ENCODE peak calls at places on chromosome 1, in eight cellular contexts. One of them, this sample, is unnamed.

GRCh38 chr1:14265515-14265914 is 333.0 kb upstream of the KAZN start:
- DNase-seq in bronchial epithelial cell: no peak
- DNase-seq in fibroblast of lung: no peak
- DNase-seq in lower leg skin: no peak
- DNase-seq in lung: no peak
- DNase-seq in GM06990: no peak
- DNase-seq in mammary epithelial cell: no peak
- DNase-seq in esophagus squamous epithelium: no peak
- DNase-seq in this sample: no peak

GRCh38 chr1:8570435-8570834 is 247.0 kb downstream of the RERE start:
- DNase-seq in bronchial epithelial cell: no peak
- DNase-seq in mammary epithelial cell: no peak
- DNase-seq in fibroblast of lung: no peak
- DNase-seq in lower leg skin: no peak
- DNase-seq in lung: no peak
- DNase-seq in GM06990: no peak
- DNase-seq in esophagus squamous epithelium: no peak
- DNase-seq in this sample: no peak

GRCh38 chr1:174158767-174159252 is 510 bp upstream of the RABGAP1L start:
- DNase-seq in bronchial epithelial cell: peak; percentile 38
- DNase-seq in mammary epithelial cell: no peak
- DNase-seq in GM06990: no peak
- DNase-seq in lung: no peak
- DNase-seq in fibroblast of lung: no peak
- DNase-seq in lower leg skin: no peak
- DNase-seq in esophagus squamous epithelium: no peak
- DNase-seq in this sample: no peak

GRCh38 chr1:165162671-165163241 is 193.8 kb downstream of the LMX1A start:
- DNase-seq in lower leg skin: peak; percentile 85
- DNase-seq in GM06990: no peak
- DNase-seq in bronchial epithelial cell: peak; percentile 89
- DNase-seq in mammary epithelial cell: peak; percentile 93
- DNase-seq in esophagus squamous epithelium: no peak
- DNase-seq in lung: no peak
- DNase-seq in fibroblast of lung: no peak
- DNase-seq in this sample: peak; percentile 81

GRCh38 chr1:160171352-160171751 is 19.0 kb upstream of the CASQ1 start:
- DNase-seq in mammary epithelial cell: no peak
- DNase-seq in fibroblast of lung: peak; percentile 52
- DNase-seq in lower leg skin: no peak
- DNase-seq in bronchial epithelial cell: peak; percentile 45
- DNase-seq in GM06990: no peak
- DNase-seq in lung: no peak
- DNase-seq in esophagus squamous epithelium: no peak
- DNase-seq in this sample: no peak

GRCh38 chr1:44857446-44857845 is 14.4 kb upstream of the PTCH2 start:
- DNase-seq in fibroblast of lung: no peak
- DNase-seq in mammary epithelial cell: no peak
- DNase-seq in lung: no peak
- DNase-seq in bronchial epithelial cell: no peak
- DNase-seq in GM06990: no peak
- DNase-seq in esophagus squamous epithelium: no peak
- DNase-seq in lower leg skin: no peak
- DNase-seq in this sample: no peak

GRCh38 chr1:65691152-65691900 is 101.4 kb upstream of the PDE4B start:
- DNase-seq in esophagus squamous epithelium: no peak
- DNase-seq in mammary epithelial cell: no peak
- DNase-seq in lower leg skin: no peak
- DNase-seq in fibroblast of lung: no peak
- DNase-seq in lung: no peak
- DNase-seq in GM06990: no peak
- DNase-seq in bronchial epithelial cell: no peak
- DNase-seq in this sample: no peak

GRCh38 chr1:82778612-82779011 is 977.9 kb downstream of the ADGRL2 start:
- DNase-seq in mammary epithelial cell: no peak
- DNase-seq in esophagus squamous epithelium: no peak
- DNase-seq in bronchial epithelial cell: peak; percentile 26
- DNase-seq in lower leg skin: no peak
- DNase-seq in fibroblast of lung: no peak
- DNase-seq in GM06990: no peak
- DNase-seq in lung: no peak
- DNase-seq in this sample: peak; percentile 24

GRCh38 chr1:198622532-198623218 is 16.2 kb upstream of the PTPRC start:
- DNase-seq in esophagus squamous epithelium: no peak
- DNase-seq in fibroblast of lung: no peak
- DNase-seq in bronchial epithelial cell: no peak
- DNase-seq in lower leg skin: no peak
- DNase-seq in mammary epithelial cell: no peak
- DNase-seq in GM06990: peak; percentile 38
- DNase-seq in lung: no peak
- DNase-seq in this sample: no peak

GRCh38 chr1:202155478-202156021 is 4.9 kb downstream of the PTPN7 start:
- DNase-seq in fibroblast of lung: peak; percentile 11
- DNase-seq in lower leg skin: no peak
- DNase-seq in lung: peak; percentile 70
- DNase-seq in esophagus squamous epithelium: no peak
- DNase-seq in mammary epithelial cell: peak; percentile 54
- DNase-seq in GM06990: no peak
- DNase-seq in bronchial epithelial cell: peak; percentile 48
- DNase-seq in this sample: peak; percentile 92

GRCh38 chr1:202154148-202154765 is 6.1 kb downstream of the PTPN7 start:
- DNase-seq in bronchial epithelial cell: no peak
- DNase-seq in mammary epithelial cell: no peak
- DNase-seq in esophagus squamous epithelium: no peak
- DNase-seq in lower leg skin: no peak
- DNase-seq in GM06990: no peak
- DNase-seq in fibroblast of lung: no peak
- DNase-seq in lung: no peak
- DNase-seq in this sample: no peak

GRCh38 chr1:202156590-202156989 is 3.8 kb downstream of the PTPN7 start:
- DNase-seq in fibroblast of lung: no peak
- DNase-seq in lung: no peak
- DNase-seq in lower leg skin: no peak
- DNase-seq in mammary epithelial cell: no peak
- DNase-seq in GM06990: no peak
- DNase-seq in esophagus squamous epithelium: no peak
- DNase-seq in bronchial epithelial cell: no peak
- DNase-seq in this sample: no peak

GRCh38 chr1:202153284-202153683 is 7.1 kb downstream of the PTPN7 start:
- DNase-seq in mammary epithelial cell: no peak
- DNase-seq in lung: no peak
- DNase-seq in bronchial epithelial cell: no peak
- DNase-seq in lower leg skin: no peak
- DNase-seq in esophagus squamous epithelium: no peak
- DNase-seq in GM06990: no peak
- DNase-seq in fibroblast of lung: no peak
- DNase-seq in this sample: no peak

DNA sequence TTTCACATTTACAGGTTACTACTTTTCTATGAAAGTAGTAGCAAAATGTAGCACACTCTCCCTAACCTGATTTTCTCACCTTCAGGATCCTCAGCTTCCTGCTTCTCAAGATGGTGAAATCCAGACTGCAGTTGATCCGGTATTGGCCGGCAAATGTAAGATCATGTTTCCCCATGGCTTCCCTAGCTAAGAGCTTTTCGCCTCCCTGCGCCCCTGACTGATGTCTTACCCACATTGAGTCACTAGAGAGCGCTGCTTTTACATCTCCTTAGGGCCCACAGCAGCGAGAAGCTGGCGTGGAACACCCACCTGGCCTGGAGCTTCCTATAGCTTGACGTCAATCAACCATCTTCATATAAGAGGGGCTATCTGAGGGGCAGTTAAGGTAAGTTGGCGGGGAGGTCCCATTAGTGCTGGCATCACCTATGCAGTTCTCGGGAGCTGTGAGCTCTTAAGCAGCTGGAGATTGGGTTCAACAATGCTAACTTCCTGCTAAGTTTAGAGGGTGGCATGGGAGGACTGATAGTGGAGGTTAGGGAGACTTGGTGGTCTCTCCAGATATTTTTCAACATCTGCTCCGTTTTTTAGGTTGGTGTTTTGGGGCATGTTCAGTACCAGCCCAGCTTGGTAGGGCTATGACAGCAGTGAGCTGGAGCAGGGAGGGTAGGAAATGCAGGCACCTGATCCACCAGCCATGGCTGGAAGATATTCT is 5.5 kb downstream of the PTPN7 start:
- DNase-seq in lower leg skin: no peak
- DNase-seq in mammary epithelial cell: peak; percentile 19
- DNase-seq in esophagus squamous epithelium: no peak
- DNase-seq in bronchial epithelial cell: peak; percentile 71
- DNase-seq in fibroblast of lung: peak; percentile 59
- DNase-seq in GM06990: no peak
- DNase-seq in lung: peak; percentile 57
- DNase-seq in this sample: peak; percentile 92
- TF ChIP-seq CTCF in lower leg skin: no peak
- TF ChIP-seq CTCF in mammary epithelial cell: peak; percentile 43
- TF ChIP-seq CTCF in esophagus squamous epithelium: peak; percentile 42
- TF ChIP-seq CTCF in bronchial epithelial cell: peak; percentile 67
- TF ChIP-seq CTCF in fibroblast of lung: peak; percentile 45
- TF ChIP-seq CTCF in GM06990: peak; percentile 70
- TF ChIP-seq CTCF in lung: peak; percentile 0
- TF ChIP-seq CTCF in this sample: peak; percentile 58

GRCh38 chr1:25492323-25492722 is 51.1 kb upstream of the LDLRAP1 start:
- DNase-seq in mammary epithelial cell: no peak
- DNase-seq in esophagus squamous epithelium: no peak
- DNase-seq in lung: no peak
- DNase-seq in bronchial epithelial cell: no peak
- DNase-seq in fibroblast of lung: no peak
- DNase-seq in GM06990: no peak
- DNase-seq in lower leg skin: no peak
- DNase-seq in this sample: no peak
- TF ChIP-seq CTCF in mammary epithelial cell: no peak
- TF ChIP-seq CTCF in esophagus squamous epithelium: no peak
- TF ChIP-seq CTCF in lung: no peak
- TF ChIP-seq CTCF in bronchial epithelial cell: no peak
- TF ChIP-seq CTCF in fibroblast of lung: no peak
- TF ChIP-seq CTCF in GM06990: no peak
- TF ChIP-seq CTCF in lower leg skin: no peak
- TF ChIP-seq CTCF in this sample: no peak

DNA sequence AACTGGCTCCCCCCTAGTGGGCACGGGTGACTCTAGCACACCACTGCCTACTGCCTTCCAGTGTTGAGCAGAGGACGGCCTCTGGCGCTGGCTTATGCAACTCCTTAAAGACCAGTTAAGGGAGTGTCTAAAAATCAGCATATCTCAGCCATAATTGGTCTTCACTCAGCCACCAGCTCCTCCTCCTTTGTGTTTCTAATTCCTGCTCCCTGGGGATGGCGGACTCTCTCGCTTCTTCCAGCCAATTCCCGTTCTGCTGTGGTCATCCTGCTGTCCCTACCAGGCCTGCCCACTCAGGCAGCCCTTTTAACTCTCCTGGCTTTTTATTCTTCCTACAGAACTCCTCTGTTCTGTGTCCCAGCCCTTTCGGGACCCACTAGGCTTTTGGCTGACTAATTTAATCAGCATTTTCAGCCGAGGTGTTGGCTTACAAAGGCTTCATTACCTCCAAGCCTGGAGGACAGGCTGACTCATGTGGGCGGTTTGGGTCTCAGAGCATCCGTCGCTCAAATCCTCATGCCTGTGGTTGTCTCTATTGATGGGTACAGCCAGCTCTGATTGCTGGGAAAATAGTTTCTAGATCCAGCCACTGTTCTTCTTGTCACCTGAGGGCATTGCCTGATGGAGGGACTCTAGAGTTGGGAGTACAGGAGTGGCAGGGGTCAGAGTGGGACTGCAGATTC is 332.5 kb downstream of the CAMTA1 start:
- DNase-seq in lower leg skin: no peak
- DNase-seq in lung: no peak
- DNase-seq in esophagus squamous epithelium: no peak
- DNase-seq in fibroblast of lung: peak; percentile 98
- DNase-seq in mammary epithelial cell: peak; percentile 87
- DNase-seq in GM06990: no peak
- DNase-seq in bronchial epithelial cell: peak; percentile 96
- DNase-seq in this sample: peak; percentile 79
- TF ChIP-seq CTCF in lower leg skin: no peak
- TF ChIP-seq CTCF in lung: no peak
- TF ChIP-seq CTCF in esophagus squamous epithelium: peak; percentile 44
- TF ChIP-seq CTCF in fibroblast of lung: no peak
- TF ChIP-seq CTCF in mammary epithelial cell: peak; percentile 56
- TF ChIP-seq CTCF in GM06990: no peak
- TF ChIP-seq CTCF in bronchial epithelial cell: peak; percentile 52
- TF ChIP-seq CTCF in this sample: no peak

GRCh38 chr1:88311907-88312306 is 372.2 kb upstream of the PKN2 start:
- DNase-seq in fibroblast of lung: peak; percentile 26
- DNase-seq in lung: no peak
- DNase-seq in lower leg skin: no peak
- DNase-seq in GM06990: no peak
- DNase-seq in esophagus squamous epithelium: no peak
- DNase-seq in mammary epithelial cell: peak; percentile 14
- DNase-seq in bronchial epithelial cell: peak; percentile 35
- DNase-seq in this sample: no peak
- TF ChIP-seq CTCF in fibroblast of lung: no peak
- TF ChIP-seq CTCF in lung: no peak
- TF ChIP-seq CTCF in lower leg skin: no peak
- TF ChIP-seq CTCF in GM06990: no peak
- TF ChIP-seq CTCF in esophagus squamous epithelium: no peak
- TF ChIP-seq CTCF in mammary epithelial cell: no peak
- TF ChIP-seq CTCF in bronchial epithelial cell: no peak
- TF ChIP-seq CTCF in this sample: no peak

DNA sequence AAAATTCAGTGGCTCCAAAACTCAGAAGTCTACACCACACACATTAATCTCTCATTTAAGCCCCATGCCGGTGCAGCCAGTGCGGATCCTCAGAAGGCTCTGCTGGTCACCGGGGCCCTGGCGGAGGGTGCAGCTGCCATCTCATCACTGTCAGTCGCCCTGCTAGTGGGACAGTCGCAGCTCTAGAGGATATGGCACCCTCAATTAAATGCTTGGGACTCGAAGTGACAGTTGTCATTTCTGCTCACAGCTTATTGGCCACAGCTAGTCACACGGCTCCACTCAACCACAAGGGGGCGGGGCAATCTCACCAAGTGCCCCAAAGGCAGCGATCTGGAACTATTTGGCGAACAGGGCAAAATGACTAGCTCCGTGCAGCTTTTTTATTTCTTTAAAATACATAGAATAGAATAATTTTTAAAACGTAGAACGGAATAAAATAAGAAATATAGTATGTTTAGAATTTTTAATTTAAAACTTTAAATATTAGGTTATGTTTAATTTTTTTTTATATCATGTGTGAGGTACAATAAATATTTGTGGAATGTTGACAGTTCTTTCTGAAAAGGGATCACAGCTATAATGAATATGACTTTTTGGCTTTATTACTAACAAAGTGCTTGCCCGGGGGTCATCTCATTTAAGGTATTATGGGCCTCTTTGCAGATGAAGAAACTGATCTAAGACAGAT is 8.0 kb upstream of the MAN1C1 start:
- DNase-seq in mammary epithelial cell: peak; percentile 45
- DNase-seq in esophagus squamous epithelium: no peak
- DNase-seq in lung: peak; percentile 81
- DNase-seq in lower leg skin: peak; percentile 97
- DNase-seq in fibroblast of lung: peak; percentile 56
- DNase-seq in GM06990: peak; percentile 52
- DNase-seq in bronchial epithelial cell: peak; percentile 59
- DNase-seq in this sample: peak; percentile 81
- TF ChIP-seq CTCF in mammary epithelial cell: peak; percentile 65
- TF ChIP-seq CTCF in esophagus squamous epithelium: peak; percentile 73
- TF ChIP-seq CTCF in lung: peak; percentile 67
- TF ChIP-seq CTCF in lower leg skin: peak; percentile 67
- TF ChIP-seq CTCF in fibroblast of lung: peak; percentile 69
- TF ChIP-seq CTCF in GM06990: peak; percentile 34
- TF ChIP-seq CTCF in bronchial epithelial cell: peak; percentile 64
- TF ChIP-seq CTCF in this sample: peak; percentile 35